ENCODE peak calls at places on chromosomes 6 and 20, in seven cellular contexts. One of them, this sample, is unnamed.

GRCh38 chr6:108661430-108661829 is 100.7 kb downstream of the FOXO3 start:
- DNase-seq in neural crest cell: no peak
- DNase-seq in NCI-H446: no peak
- DNase-seq in GM04503: no peak
- DNase-seq in activated CD4-positive, alpha-beta T cell treated with anti-CD3 and anti-CD28 coated beads for 1 hour: no peak
- DNase-seq in pulmonary artery endothelial cell: no peak
- DNase-seq in GM19239: no peak
- DNase-seq in this sample: no peak

GRCh38 chr20:4867036-4867435 is 134.3 kb downstream of the SLC23A2 start:
- DNase-seq in neural crest cell: no peak
- DNase-seq in NCI-H446: no peak
- DNase-seq in GM04503: no peak
- DNase-seq in activated CD4-positive, alpha-beta T cell treated with anti-CD3 and anti-CD28 coated beads for 1 hour: no peak
- DNase-seq in pulmonary artery endothelial cell: no peak
- DNase-seq in GM19239: no peak
- DNase-seq in this sample: no peak

GRCh38 chr6:149694926-149695325 is 23.0 kb downstream of the LATS1 start:
- DNase-seq in neural crest cell: no peak
- DNase-seq in NCI-H446: peak
- DNase-seq in GM04503: no peak
- DNase-seq in activated CD4-positive, alpha-beta T cell treated with anti-CD3 and anti-CD28 coated beads for 1 hour: no peak
- DNase-seq in pulmonary artery endothelial cell: no peak
- DNase-seq in GM19239: no peak
- DNase-seq in this sample: no peak

GRCh38 chr6:73942581-73942980 is 246.6 kb downstream of the CD109 start:
- DNase-seq in neural crest cell: no peak
- DNase-seq in NCI-H446: no peak
- DNase-seq in GM04503: peak
- DNase-seq in activated CD4-positive, alpha-beta T cell treated with anti-CD3 and anti-CD28 coated beads for 1 hour: no peak
- DNase-seq in pulmonary artery endothelial cell: no peak
- DNase-seq in GM19239: no peak
- DNase-seq in this sample: no peak

GRCh38 chr6:169984181-169985120 is 233.0 kb downstream of the ERMARD start:
- DNase-seq in neural crest cell: no peak
- DNase-seq in NCI-H446: no peak
- DNase-seq in GM04503: no peak
- DNase-seq in activated CD4-positive, alpha-beta T cell treated with anti-CD3 and anti-CD28 coated beads for 1 hour: no peak
- DNase-seq in pulmonary artery endothelial cell: no peak
- DNase-seq in GM19239: no peak
- DNase-seq in this sample: no peak

GRCh38 chr20:57223648-57224489 is 42.6 kb downstream of the BMP7 start:
- DNase-seq in neural crest cell: no peak
- DNase-seq in NCI-H446: no peak
- DNase-seq in GM04503: no peak
- DNase-seq in activated CD4-positive, alpha-beta T cell treated with anti-CD3 and anti-CD28 coated beads for 1 hour: no peak
- DNase-seq in pulmonary artery endothelial cell: no peak
- DNase-seq in GM19239: no peak
- DNase-seq in this sample: no peak

GRCh38 chr20:41166201-41167117 is 29.1 kb downstream of the PLCG1 start:
- DNase-seq in neural crest cell: no peak
- DNase-seq in NCI-H446: no peak
- DNase-seq in GM04503: no peak
- DNase-seq in activated CD4-positive, alpha-beta T cell treated with anti-CD3 and anti-CD28 coated beads for 1 hour: no peak
- DNase-seq in pulmonary artery endothelial cell: no peak
- DNase-seq in GM19239: no peak
- DNase-seq in this sample: no peak

GRCh38 chr6:139577991-139578604 is 203.7 kb upstream of the CITED2 start:
- DNase-seq in neural crest cell: no peak
- DNase-seq in NCI-H446: no peak
- DNase-seq in GM04503: peak
- DNase-seq in activated CD4-positive, alpha-beta T cell treated with anti-CD3 and anti-CD28 coated beads for 1 hour: no peak
- DNase-seq in pulmonary artery endothelial cell: no peak
- DNase-seq in GM19239: no peak
- DNase-seq in this sample: no peak

This sample was measured in GM12864.